ENCODE peak calls at places on chromosomes 3 and 15, in four cellular contexts. I is endothelial cell of umbilical vein, A is bronchial epithelial cell, K is H1. V is an unnamed sample. For H3K27me3, the result is how much of the 10 kb centered on the place peaks cover.

GRCh38 chr15:69997701-69998273 is 99.9 kb downstream of the TLE3 start:
- DNase-seq in I (no peak), A (peak), K (no peak), V (peak)

GRCh38 chr3:176663819-176664218 is 533.5 kb downstream of the TBL1XR1 start:
- DNase-seq in I (peak), A (peak), K (no peak), V (peak)

GRCh38 chr3:23776352-23776891 is 29.3 kb upstream of the UBE2E1 start:
- DNase-seq in I (no peak), A (peak), K (no peak), V (no peak)

GRCh38 chr3:14423197-14423743 is 20.9 kb downstream of the SLC6A6 start:
- DNase-seq in I (no peak), A (peak), K (no peak), V (peak)

GRCh38 chr3:193129607-193130006 is 111.4 kb upstream of the PLAAT1 start:
- DNase-seq in I (no peak), A (no peak), K (no peak), V (peak)

GRCh38 chr3:197088370-197088769 is 58.8 kb upstream of the MELTF start:
- DNase-seq in I (peak), A (no peak), K (no peak), V (no peak)

GRCh38 chr3:50229490-50229889 is 6.5 kb upstream of the GNAI2 start:
- DNase-seq in I (no peak), A (no peak), K (no peak), V (no peak)

GRCh38 chr3:112365035-112365434 is 32.1 kb downstream of the CD200 start:
- DNase-seq in I (peak), A (peak), K (no peak), V (no peak)

GRCh38 chr3:185089343-185089742 is 63.5 kb downstream of the C3orf70 start:
- DNase-seq in I (no peak), A (peak), K (no peak), V (peak)

GRCh38 chr3:158093526-158093925 is 12.7 kb downstream of the SHOX2 start:
- DNase-seq in I (no peak), A (no peak), K (no peak), V (no peak)

GRCh38 chr3:158097141-158097540 is 9.1 kb downstream of the SHOX2 start:
- DNase-seq in I (no peak), A (no peak), K (no peak), V (no peak)

GRCh38 chr3:158094235-158094916 is 11.8 kb downstream of the SHOX2 start:
- DNase-seq in I (no peak), A (no peak), K (no peak), V (no peak)

GRCh38 chr3:158095302-158095997 is 10.8 kb downstream of the SHOX2 start:
- DNase-seq in I (peak), A (no peak), K (no peak), V (no peak)

DNA sequence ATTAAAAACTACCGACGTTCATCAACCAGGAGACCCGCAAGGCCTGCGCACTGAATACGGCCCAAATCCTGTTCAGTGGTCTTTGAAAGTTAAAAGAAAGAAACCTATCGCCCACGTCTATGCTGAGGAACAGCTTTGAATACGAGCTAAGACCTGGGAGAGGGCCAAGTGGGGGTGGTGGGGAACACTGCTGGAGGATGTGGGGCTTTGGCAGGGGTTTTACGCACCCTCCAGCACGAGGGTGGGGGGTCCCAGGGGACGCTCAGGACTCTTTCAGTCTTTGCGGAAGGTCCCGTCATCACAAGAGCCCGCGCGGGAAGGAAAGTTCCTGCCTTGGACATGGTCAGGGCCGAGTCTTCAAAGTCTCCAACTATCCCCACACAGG is 11.3 kb downstream of the SHOX2 start:
- DNase-seq in I (no peak), A (no peak), K (no peak), V (no peak)
- H3K27me3 ChIP-seq in I (half or more), A (under half), K (under half), V (under half)

GRCh38 chr15:94131875-94132274 is 99.5 kb upstream of the MCTP2 start:
- DNase-seq in I (no peak), A (peak), K (no peak), V (no peak)

DNA sequence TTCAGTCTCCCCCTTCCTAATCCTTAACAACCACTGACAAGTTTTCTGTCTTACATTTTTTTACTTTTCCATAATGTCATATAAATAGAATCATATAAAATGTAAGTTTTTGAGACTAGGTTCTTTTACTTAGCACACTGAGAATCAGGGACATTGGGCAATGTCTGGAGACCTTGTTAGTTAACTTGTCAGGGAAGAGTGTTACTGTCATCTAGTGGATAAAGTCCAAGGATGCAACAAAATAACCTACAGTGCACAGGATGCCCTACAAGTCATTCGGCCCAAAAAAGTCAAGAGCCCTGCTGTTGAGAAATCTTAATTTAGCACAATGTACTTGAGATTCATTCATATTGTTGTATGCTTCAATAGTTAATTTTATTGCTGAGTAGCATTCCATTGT is 95.6 kb upstream of the MCTP2 start:
- DNase-seq in I (no peak), A (peak), K (no peak), V (peak)
- TF ChIP-seq CTCF in I (no peak), A (peak), K (no peak), V (peak)

DNA sequence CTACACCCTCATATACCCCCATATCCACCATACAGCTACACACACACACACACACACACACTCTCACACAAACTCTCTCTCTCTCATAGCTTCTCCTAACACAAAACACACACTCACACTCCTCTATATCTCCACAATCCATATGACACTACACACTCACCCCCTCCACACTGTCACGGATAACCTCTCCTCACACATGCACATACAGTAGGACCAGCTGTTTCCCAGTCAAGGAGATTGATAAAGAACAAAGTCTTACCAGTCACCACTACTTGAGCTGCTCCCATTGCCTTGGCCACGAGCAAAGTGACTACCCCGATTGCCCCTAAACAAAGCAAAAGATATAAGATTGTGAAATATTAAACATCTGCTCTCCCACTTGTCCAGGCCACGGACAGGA is 95.7 kb downstream of the TRIM69 start:
- DNase-seq in I (no peak), A (no peak), K (no peak), V (no peak)
- H3K27me3 ChIP-seq in I (under half), A (under half), K (under half), V (under half)

DNA sequence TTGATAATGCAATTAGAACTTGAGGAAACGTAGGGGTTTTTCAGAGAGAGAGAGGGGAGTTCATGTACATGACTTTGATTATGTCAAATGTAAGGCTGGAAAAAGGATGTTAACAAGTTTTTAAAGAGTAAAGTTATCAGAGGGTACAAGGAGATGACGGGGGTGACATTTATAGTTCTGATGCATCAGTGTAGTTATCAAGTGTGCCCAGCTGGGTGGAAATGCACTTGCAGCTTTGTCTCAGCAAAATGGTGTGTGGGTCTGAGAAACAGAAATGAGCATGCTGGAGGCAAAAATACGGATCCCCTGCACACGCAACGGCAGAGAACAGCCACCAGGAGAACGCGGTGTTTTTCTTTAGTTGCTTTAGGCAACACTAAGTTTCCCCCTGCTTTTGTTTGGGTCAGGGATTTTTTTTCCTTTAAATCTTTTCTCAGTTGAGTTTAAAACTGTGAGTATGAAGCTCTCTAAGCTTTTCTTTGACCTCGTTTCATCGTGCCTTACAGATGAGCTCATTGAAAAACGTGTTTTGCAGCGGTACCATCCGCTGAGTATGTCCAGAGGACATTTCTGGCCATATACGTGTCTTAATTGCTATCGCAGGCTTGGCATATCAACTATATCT is 205.4 kb downstream of the PDZRN3 start:
- DNase-seq in I (no peak), A (no peak), K (no peak), V (no peak)
- TF ChIP-seq CTCF in I (no peak), A (no peak), K (peak), V (no peak)

GRCh38 chr3:169660709-169661566 is 2.6 kb downstream of the MECOM start:
- DNase-seq in I (peak), A (peak), K (no peak), V (no peak)
- H3K27me3 ChIP-seq in I (under half), A (under half), K (half or more), V (under half)

GRCh38 chr15:64157599-64158125 is 5.2 kb downstream of the PPIB start:
- DNase-seq in I (no peak), A (no peak), K (no peak), V (no peak)
- TF ChIP-seq CTCF in I (no peak), A (no peak), K (no peak), V (no peak)

DNA sequence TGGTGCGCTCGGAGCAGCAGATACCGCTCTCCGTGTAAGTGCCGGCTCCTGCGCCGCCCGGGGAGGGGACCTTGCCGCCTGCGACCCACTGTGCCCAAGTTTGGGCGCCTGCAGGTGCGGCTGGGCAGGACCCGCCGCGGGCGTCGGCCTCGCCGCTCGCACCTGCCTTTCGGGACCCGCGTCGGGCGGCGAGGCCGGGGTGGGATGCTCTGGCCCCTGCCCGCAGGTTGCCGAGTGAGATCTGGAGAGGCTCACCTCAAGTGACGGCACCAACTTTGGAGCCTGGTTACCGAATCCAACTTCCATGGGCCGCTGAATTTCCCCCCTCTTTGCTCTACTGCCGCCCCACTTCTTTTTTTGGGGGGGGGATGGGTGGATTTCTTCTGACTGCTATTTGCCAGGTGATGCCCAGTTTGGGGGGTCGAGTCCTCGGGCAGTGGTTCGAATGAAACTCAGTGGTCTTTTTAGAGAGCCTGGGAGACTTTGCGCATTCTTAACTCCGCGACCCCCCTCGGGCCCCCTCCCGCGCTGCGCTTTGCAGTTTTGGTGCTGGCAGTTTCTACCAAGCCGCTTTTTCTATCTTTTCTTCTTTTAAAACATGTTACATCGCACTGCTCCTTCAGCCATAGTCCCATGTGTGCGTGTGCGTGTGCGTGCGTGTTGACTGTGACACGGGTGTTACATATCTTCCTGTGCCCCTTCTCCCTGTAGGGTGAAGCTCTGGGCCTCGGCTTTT is 618 bp downstream of the CACNA2D3 start:
- DNase-seq in I (no peak), A (no peak), K (no peak), V (no peak)
- H3K27me3 ChIP-seq in I (under half), A (under half), K (under half), V (half or more)

V was measured in PC-3.